ENCODE peak calls at places on chromosomes 3 and 15, in four cellular contexts. L is heart right ventricle; E is Right ventricle myocardium superior; Q is activated naive CD4-positive, alpha-beta T cell treated with anti-CD3 and anti-CD28 coated beads, Interleukin-2, amount 10 ng/mL, durations not matched to agents 7 days and 5 days. B is an unnamed sample.

GRCh38 chr15:95142441-95142840 is 911.1 kb downstream of the MCTP2 start:
- DNase-seq in L (no peak), E (no peak), Q (no peak), B (no peak)

GRCh38 chr15:99956820-99957641 is 223.8 kb upstream of the LYSMD4 start:
- DNase-seq in L (no peak), E (no peak), Q (no peak), B (no peak)

GRCh38 chr15:48358681-48359152 is 27.5 kb downstream of the DUT start:
- DNase-seq in L (no peak), E (no peak), Q (no peak), B (peak)

GRCh38 chr15:43625086-43625485 is 6.5 kb upstream of the STRC start:
- DNase-seq in L (no peak), E (no peak), Q (no peak), B (no peak)

GRCh38 chr15:78265752-78266224 is 1.4 kb downstream of the DNAJA4 start:
- DNase-seq in L (peak), E (no peak), Q (no peak), B (no peak)

GRCh38 chr15:80317389-80318169 is 65.6 kb upstream of the CTXND1 start:
- DNase-seq in L (peak), E (peak), Q (no peak), B (peak)

GRCh38 chr15:33866101-33866737 is 102.1 kb upstream of the CHRM5 start:
- DNase-seq in L (no peak), E (no peak), Q (no peak), B (no peak)

GRCh38 chr15:95929232-95929846 is 401.2 kb upstream of the NR2F2 start:
- DNase-seq in L (no peak), E (no peak), Q (peak), B (no peak)

GRCh38 chr3:60954049-60954448 is 297.2 kb downstream of the FHIT start:
- DNase-seq in L (no peak), E (no peak), Q (no peak), B (peak)

B was measured in AG08395.